ENCODE peak calls at places on chromosomes 16 and 17, in eight cellular contexts. F, X, Z, C, M, L, R and K are unnamed samples.

GRCh38 chr17:74332763-74333220 is 6.8 kb downstream of the KIF19 start:
- DNase-seq in F (no peak), X (no peak), Z (no peak), C (no peak), M (no peak), L (no peak), R (no peak), K (no peak)

GRCh38 chr16:86884256-86884655 is 305.9 kb downstream of the FOXL1 start:
- DNase-seq in F (no peak), X (no peak), Z (no peak), C (no peak), M (no peak), L (no peak), R (no peak), K (no peak)

GRCh38 chr16:11155284-11155806 is 100.7 kb downstream of the SOCS1 start:
- DNase-seq in F (no peak), X (peak), Z (no peak), C (no peak), M (no peak), L (peak), R (no peak), K (no peak)

GRCh38 chr16:55393976-55394375 is 70.0 kb downstream of the IRX6 start:
- DNase-seq in F (peak), X (no peak), Z (no peak), C (no peak), M (no peak), L (no peak), R (no peak), K (no peak)

GRCh38 chr17:46038414-46038813 is 39.4 kb downstream of the STH start:
- DNase-seq in F (no peak), X (no peak), Z (no peak), C (no peak), M (no peak), L (no peak), R (no peak), K (peak)

GRCh38 chr17:80786887-80787286 is 204.8 kb upstream of the CHMP6 start:
- DNase-seq in F (no peak), X (no peak), Z (no peak), C (no peak), M (no peak), L (no peak), R (no peak), K (no peak)

GRCh38 chr17:13544292-13544691 is 57.4 kb downstream of the HS3ST3A1 start:
- DNase-seq in F (peak), X (peak), Z (no peak), C (peak), M (peak), L (peak), R (no peak), K (no peak)

GRCh38 chr16:24208710-24209109 is 47.4 kb upstream of the CACNG3 start:
- DNase-seq in F (peak), X (no peak), Z (no peak), C (no peak), M (no peak), L (no peak), R (no peak), K (no peak)

GRCh38 chr16:86396318-86396882 is 113.9 kb upstream of the FOXF1 start:
- DNase-seq in F (no peak), X (peak), Z (no peak), C (no peak), M (peak), L (no peak), R (no peak), K (no peak)

GRCh38 chr16:49858200-49859129 is 2.6 kb upstream of the ZNF423 start:
- DNase-seq in F (peak), X (no peak), Z (peak), C (peak), M (peak), L (no peak), R (no peak), K (peak)

GRCh38 chr17:29019475-29020181 is 13.8 kb upstream of the SEZ6 start:
- DNase-seq in F (no peak), X (no peak), Z (no peak), C (peak), M (no peak), L (no peak), R (no peak), K (peak)

GRCh38 chr17:75088902-75089417 is 1.2 kb downstream of the SLC16A5 start:
- DNase-seq in F (peak), X (no peak), Z (no peak), C (no peak), M (no peak), L (no peak), R (no peak), K (peak)

GRCh38 chr17:35729405-35729833 is 2.0 kb upstream of the RASL10B start:
- DNase-seq in F (no peak), X (no peak), Z (no peak), C (no peak), M (no peak), L (no peak), R (no peak), K (no peak)

GRCh38 chr17:50123649-50124349 is 6.2 kb downstream of the SAMD14 start:
- DNase-seq in F (no peak), X (peak), Z (no peak), C (peak), M (no peak), L (no peak), R (no peak), K (peak)

GRCh38 chr16:11257131-11257938 is 1.3 kb upstream of the SOCS1 start:
- DNase-seq in F (peak), X (peak), Z (peak), C (peak), M (peak), L (peak), R (peak), K (peak)

GRCh38 chr17:77490361-77491183 is 349.8 kb downstream of the SEC14L1 start:
- DNase-seq in F (peak), X (no peak), Z (no peak), C (peak), M (peak), L (no peak), R (no peak), K (no peak)

GRCh38 chr16:56742030-56742984 is 12.4 kb downstream of the NUP93 start:
- DNase-seq in F (no peak), X (peak), Z (no peak), C (no peak), M (no peak), L (peak), R (no peak), K (no peak)

GRCh38 chr17:62051053-62051452 is 14.0 kb downstream of the MED13 start:
- DNase-seq in F (no peak), X (no peak), Z (no peak), C (no peak), M (no peak), L (no peak), R (no peak), K (no peak)

GRCh38 chr16:84780063-84780462 is 39.7 kb upstream of the CRISPLD2 start:
- DNase-seq in F (no peak), X (no peak), Z (no peak), C (no peak), M (no peak), L (no peak), R (no peak), K (no peak)

GRCh38 chr17:34076743-34077631 is 178.1 kb upstream of the CCL2 start:
- DNase-seq in F (no peak), X (no peak), Z (no peak), C (no peak), M (no peak), L (no peak), R (no peak), K (no peak)

GRCh38 chr17:8649157-8650118 is 18.9 kb upstream of the MYH10 start:
- DNase-seq in F (peak), X (peak), Z (no peak), C (no peak), M (no peak), L (no peak), R (no peak), K (no peak)

GRCh38 chr17:75153854-75154194 is 488 bp downstream of the JPT1 start:
- DNase-seq in F (no peak), X (no peak), Z (peak), C (peak), M (peak), L (no peak), R (no peak), K (no peak)

GRCh38 chr17:2485543-2485942 is 26.1 kb downstream of the METTL16 start:
- DNase-seq in F (no peak), X (no peak), Z (no peak), C (no peak), M (no peak), L (no peak), R (no peak), K (no peak)

GRCh38 chr17:59221159-59221847 is 992 bp downstream of the GDPD1 start:
- DNase-seq in F (no peak), X (no peak), Z (no peak), C (no peak), M (peak), L (no peak), R (no peak), K (peak)

GRCh38 chr17:14068542-14069250 is 608 bp upstream of the COX10 start:
- DNase-seq in F (no peak), X (no peak), Z (no peak), C (no peak), M (no peak), L (no peak), R (no peak), K (no peak)

GRCh38 chr17:65231662-65232335 is 94.6 kb downstream of the RGS9 start:
- DNase-seq in F (peak), X (peak), Z (peak), C (peak), M (peak), L (peak), R (peak), K (peak)

GRCh38 chr17:41522301-41523224 is 3.9 kb upstream of the KRT15 start:
- DNase-seq in F (no peak), X (no peak), Z (no peak), C (no peak), M (no peak), L (no peak), R (no peak), K (no peak)

GRCh38 chr16:84065536-84066132 is 23.0 kb upstream of the SLC38A8 start:
- DNase-seq in F (no peak), X (peak), Z (no peak), C (peak), M (peak), L (peak), R (no peak), K (peak)

GRCh38 chr17:9209347-9209746 is 188.0 kb downstream of the NTN1 start:
- DNase-seq in F (no peak), X (no peak), Z (no peak), C (no peak), M (no peak), L (no peak), R (no peak), K (no peak)

GRCh38 chr17:2478446-2478845 is 33.2 kb downstream of the METTL16 start:
- DNase-seq in F (no peak), X (no peak), Z (no peak), C (no peak), M (no peak), L (no peak), R (no peak), K (no peak)

GRCh38 chr16:70749681-70750601 is 51.0 kb downstream of the VAC14 start:
- DNase-seq in F (no peak), X (no peak), Z (no peak), C (no peak), M (no peak), L (no peak), R (no peak), K (peak)

GRCh38 chr16:53257001-53257400 is 177.3 kb upstream of the RBL2 start:
- DNase-seq in F (no peak), X (peak), Z (no peak), C (no peak), M (no peak), L (peak), R (no peak), K (no peak)

GRCh38 chr17:48489781-48490180 is 41.0 kb downstream of the HOXB1 start:
- DNase-seq in F (no peak), X (no peak), Z (no peak), C (no peak), M (no peak), L (no peak), R (no peak), K (no peak)

GRCh38 chr17:62179525-62180161 is 114.6 kb upstream of the MED13 start:
- DNase-seq in F (no peak), X (peak), Z (no peak), C (peak), M (peak), L (peak), R (no peak), K (no peak)